ENCODE peak calls at places on chromosome 5, in eight cellular contexts. R, Q, M, F, P, W, Y and X are unnamed samples.

GRCh38 chr5:25500635-25501034 is 855.9 kb upstream of the CDH10 start:
- DNase-seq in R (no peak), Q (no peak), M (no peak), F (no peak), P (no peak), W (no peak), Y (no peak), X (no peak)

GRCh38 chr5:111973946-111974345 is 217.0 kb upstream of the NREP start:
- DNase-seq in R (no peak), Q (no peak), M (no peak), F (no peak), P (no peak), W (no peak), Y (no peak), X (no peak)

GRCh38 chr5:38583500-38583899 is 27.1 kb upstream of the LIFR start:
- DNase-seq in R (no peak), Q (no peak), M (no peak), F (no peak), P (no peak), W (no peak), Y (no peak), X (no peak)

GRCh38 chr5:74384851-74385250 is 255.7 kb downstream of the ENC1 start:
- DNase-seq in R (no peak), Q (no peak), M (no peak), F (no peak), P (no peak), W (no peak), Y (no peak), X (no peak)

GRCh38 chr5:132826424-132827082 is 3.9 kb downstream of the SHROOM1 start:
- DNase-seq in R (no peak), Q (no peak), M (no peak), F (no peak), P (no peak), W (peak), Y (no peak), X (no peak)

GRCh38 chr5:177154003-177154643 is 20.6 kb downstream of the NSD1 start:
- DNase-seq in R (no peak), Q (no peak), M (no peak), F (no peak), P (no peak), W (no peak), Y (no peak), X (no peak)

GRCh38 chr5:150441813-150442698 is 7.5 kb downstream of the RPS14 start:
- DNase-seq in R (no peak), Q (no peak), M (no peak), F (no peak), P (no peak), W (no peak), Y (no peak), X (no peak)

GRCh38 chr5:9888517-9888916 is 258.4 kb upstream of the TAS2R1 start:
- DNase-seq in R (no peak), Q (no peak), M (no peak), F (peak), P (no peak), W (no peak), Y (no peak), X (no peak)

GRCh38 chr5:112385566-112385965 is 33.5 kb downstream of the EPB41L4A start:
- DNase-seq in R (no peak), Q (no peak), M (no peak), F (no peak), P (no peak), W (no peak), Y (no peak), X (no peak)

GRCh38 chr5:143781993-143782520 is 29.9 kb upstream of the HMHB1 start:
- DNase-seq in R (no peak), Q (no peak), M (no peak), F (no peak), P (no peak), W (no peak), Y (no peak), X (no peak)

GRCh38 chr5:99724732-99725131 is 795.9 kb upstream of the CHD1 start:
- DNase-seq in R (no peak), Q (no peak), M (no peak), F (no peak), P (no peak), W (no peak), Y (no peak), X (no peak)

GRCh38 chr5:44051591-44051990 is 337.6 kb downstream of the FGF10 start:
- DNase-seq in R (no peak), Q (no peak), M (no peak), F (no peak), P (no peak), W (no peak), Y (no peak), X (no peak)

GRCh38 chr5:137933491-137933911 is 44.2 kb downstream of the PKD2L2 start:
- DNase-seq in R (no peak), Q (no peak), M (no peak), F (no peak), P (no peak), W (no peak), Y (no peak), X (no peak)

GRCh38 chr5:116571568-116572321 is 2.9 kb downstream of the SEMA6A start:
- DNase-seq in R (no peak), Q (no peak), M (no peak), F (no peak), P (no peak), W (no peak), Y (no peak), X (no peak)

GRCh38 chr5:58965677-58966414 is 383.0 kb downstream of the RAB3C start:
- DNase-seq in R (no peak), Q (no peak), M (no peak), F (no peak), P (no peak), W (no peak), Y (no peak), X (no peak)

GRCh38 chr5:178160176-178160575 is 6.5 kb upstream of the NHP2 start:
- DNase-seq in R (no peak), Q (no peak), M (no peak), F (no peak), P (no peak), W (no peak), Y (no peak), X (no peak)

GRCh38 chr5:177389368-177390169 is 5.3 kb downstream of the SLC34A1 start:
- DNase-seq in R (no peak), Q (peak), M (peak), F (peak), P (peak), W (no peak), Y (no peak), X (no peak)

GRCh38 chr5:43336159-43336558 is 22.9 kb upstream of the HMGCS1 start:
- DNase-seq in R (no peak), Q (no peak), M (no peak), F (no peak), P (no peak), W (no peak), Y (no peak), X (no peak)

GRCh38 chr5:115770466-115770865 is 46.0 kb downstream of the CDO1 start:
- DNase-seq in R (no peak), Q (no peak), M (no peak), F (no peak), P (no peak), W (no peak), Y (no peak), X (peak)

GRCh38 chr5:148556835-148557234 is 97.5 kb downstream of the HTR4 start:
- DNase-seq in R (no peak), Q (no peak), M (no peak), F (no peak), P (no peak), W (no peak), Y (no peak), X (no peak)